ENCODE peak calls at places on chromosomes 6 and 20, in seven cellular contexts. R is PC-9, I is A673, D is fibroblast of lung, F is GM23248, N is HCT116, E is hepatocyte. V is an unnamed sample.

GRCh38 chr6:20487669-20488375 is 46.4 kb upstream of the CDKAL1 start:
- DNase-seq in E (no peak), I (no peak), F (no peak), R (no peak), N (no peak), D (peak; percentile 24), V (no peak)

GRCh38 chr6:9437836-9438235 is 977.0 kb downstream of the TFAP2A start:
- DNase-seq in R (no peak), F (peak; percentile 59), D (peak; percentile 29), I (no peak), E (no peak), N (no peak), V (no peak)

GRCh38 chr20:953742-954141 is 37.6 kb upstream of the ANGPT4 start:
- DNase-seq in N (peak; percentile 48), I (peak; percentile 40), D (no peak), R (no peak), E (no peak), F (peak; percentile 44), V (peak; percentile 43)

GRCh38 chr6:23097569-23097968 is 528.2 kb downstream of the HDGFL1 start:
- DNase-seq in R (no peak), F (peak; percentile 7), D (peak; percentile 1), I (no peak), E (no peak), N (no peak), V (no peak)

GRCh38 chr6:120056085-120056484 is 706.5 kb upstream of the MAN1A1 start:
- DNase-seq in F (no peak), E (no peak), I (peak; percentile 14), D (no peak), N (no peak), R (no peak), V (peak; percentile 34)

GRCh38 chr6:85403331-85404015 is 46.4 kb upstream of the NT5E start:
- DNase-seq in N (no peak), F (peak; percentile 91), D (peak; percentile 77), R (no peak), I (peak; percentile 95), E (peak; percentile 28), V (no peak)

GRCh38 chr6:32113386-32114352 is 4.5 kb upstream of the TNXB start:
- DNase-seq in I (no peak), F (peak; percentile 98), R (peak; percentile 85), N (no peak), E (peak; percentile 82), D (peak; percentile 99), V (peak; percentile 65)

GRCh38 chr6:57162008-57162407 is 10.1 kb upstream of the BAG2 start:
- DNase-seq in R (no peak), E (no peak), D (no peak), I (no peak), N (no peak), F (no peak), V (no peak)

GRCh38 chr20:57666106-57666833 is 43.5 kb downstream of the PMEPA1 start:
- DNase-seq in F (no peak), D (no peak), R (no peak), E (no peak), N (no peak), I (no peak), V (no peak)

GRCh38 chr20:49323622-49324238 is 45.9 kb upstream of the ZNFX1 start:
- DNase-seq in F (peak; percentile 93), N (peak; percentile 34), E (peak; percentile 66), D (peak; percentile 62), I (peak; percentile 73), R (peak; percentile 58), V (no peak)

GRCh38 chr6:77292564-77293546 is 170.4 kb downstream of the HTR1B start:
- DNase-seq in D (peak; percentile 40), I (no peak), N (peak; percentile 65), R (peak; percentile 40), E (peak; percentile 22), F (peak; percentile 69), V (no peak)

GRCh38 chr6:92577077-92577719 is 842.2 kb downstream of the EPHA7 start:
- DNase-seq in R (no peak), I (no peak), D (peak; percentile 55), E (no peak), N (no peak), F (no peak), V (peak; percentile 45)

GRCh38 chr6:137701942-137702341 is 165.1 kb upstream of the TNFAIP3 start:
- DNase-seq in I (no peak), E (no peak), F (no peak), N (no peak), D (no peak), R (no peak), V (no peak)

GRCh38 chr6:137702791-137703424 is 164.2 kb upstream of the TNFAIP3 start:
- DNase-seq in N (no peak), D (no peak), E (no peak), R (no peak), F (no peak), I (no peak), V (no peak)

GRCh38 chr6:137698636-137699035 is 168.4 kb upstream of the TNFAIP3 start:
- DNase-seq in N (no peak), R (no peak), D (no peak), I (no peak), F (no peak), E (no peak), V (no peak)

GRCh38 chr6:137699036-137699683 is 167.9 kb upstream of the TNFAIP3 start:
- DNase-seq in R (no peak), D (no peak), I (no peak), N (no peak), F (peak; percentile 68), E (no peak), V (no peak)

DNA sequence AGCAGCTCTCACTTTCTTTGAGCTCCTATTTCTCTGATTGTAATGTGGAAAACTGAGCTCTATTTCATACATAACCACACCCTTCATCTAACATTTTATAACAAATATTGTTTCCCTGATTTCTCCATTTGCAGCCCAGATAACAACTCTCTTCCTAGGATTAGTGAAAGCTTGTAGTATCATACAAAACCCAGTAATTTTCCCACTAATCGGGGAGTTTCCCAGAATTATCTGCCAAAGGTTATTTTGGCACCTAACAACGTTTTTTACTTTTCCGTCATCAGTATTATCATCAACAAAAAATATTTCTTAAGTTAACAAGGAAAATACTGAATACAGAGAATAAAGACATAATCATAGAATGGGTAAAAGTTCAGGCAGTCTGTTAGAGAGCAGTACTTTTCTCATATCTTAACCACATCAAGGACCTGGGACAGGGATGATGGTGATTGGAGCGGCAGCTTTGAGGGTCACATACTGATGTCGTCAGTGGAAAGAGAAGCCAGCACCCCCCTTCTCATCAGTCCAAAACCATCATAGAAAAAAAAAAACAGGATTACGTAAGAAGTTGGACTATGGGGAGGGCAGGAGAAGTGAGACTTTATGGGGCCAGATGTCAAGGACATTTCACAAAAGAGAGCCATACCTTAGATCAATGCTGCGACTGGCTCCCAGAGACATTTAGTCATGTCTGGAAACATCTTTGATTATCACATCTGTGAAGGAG is 166.1 kb upstream of the TNFAIP3 start:
- DNase-seq in I (no peak), N (no peak), R (no peak), E (no peak), F (no peak), D (no peak), V (no peak)
- H3K4me3 ChIP-seq in I (no peak overlapping the region), N (no peak overlapping the region), R (no peak overlapping the region), E (no peak overlapping the region), F (no peak overlapping the region), D (no peak overlapping the region), V (no peak overlapping the region)

GRCh38 chr20:62816031-62816878 is 595 bp upstream of the COL9A3 start:
- DNase-seq in R (no peak), D (no peak), I (no peak), E (no peak), F (peak; percentile 70), N (no peak), V (peak; percentile 88)
- TF ChIP-seq EZH2 in R (no peak), D (peak; percentile 82), I (no peak), E (peak; percentile 19), F (no peak), N (no peak), V (peak; percentile 79)

DNA sequence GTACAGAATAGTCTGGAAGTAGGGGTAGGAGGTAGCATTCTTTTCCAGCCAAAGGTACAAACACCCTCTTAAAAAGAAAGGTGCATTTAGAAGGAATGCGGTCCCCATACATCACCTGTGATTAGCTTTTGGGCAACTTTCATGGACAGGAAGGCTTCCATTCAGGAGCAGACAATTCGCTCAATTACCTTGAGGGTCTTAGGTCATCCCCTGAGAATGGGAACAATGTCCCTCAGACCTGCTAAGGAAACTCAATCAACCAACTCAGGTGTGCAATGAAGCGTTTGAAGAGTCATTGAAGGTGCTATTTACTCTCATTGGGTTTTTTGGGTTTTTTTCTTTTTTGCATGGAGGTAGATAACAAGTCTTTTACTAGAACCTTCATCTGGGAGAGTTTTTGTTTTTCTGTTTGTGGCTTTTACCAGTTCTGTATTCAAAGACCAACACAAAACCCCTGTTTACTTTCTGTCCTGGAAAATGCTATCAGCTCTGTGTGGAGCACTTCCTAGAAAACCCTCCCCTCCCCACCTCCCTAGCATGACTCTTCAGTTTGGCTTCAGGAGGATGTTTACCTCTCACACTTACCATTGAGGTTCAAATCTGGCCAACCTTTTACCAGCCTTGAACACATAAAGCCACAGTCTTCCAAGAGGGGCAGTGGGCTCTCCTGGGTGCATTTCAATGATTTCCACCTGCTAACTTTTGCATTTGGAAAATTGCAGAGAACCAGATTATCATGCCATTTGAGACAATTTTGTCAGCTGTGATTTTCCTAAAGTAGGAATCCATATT is 271.2 kb upstream of the PRDM1 start:
- DNase-seq in N (no peak), R (no peak), D (no peak), E (no peak), F (no peak), I (no peak), V (no peak)
- H3K4me3 ChIP-seq in N (no peak overlapping the region), R (no peak overlapping the region), D (no peak overlapping the region), E (no peak overlapping the region), F (no peak overlapping the region), I (no peak overlapping the region), V (no peak overlapping the region)

GRCh38 chr6:100454571-100455229 is 10.0 kb downstream of the SIM1 start:
- DNase-seq in D (no peak), E (no peak), I (no peak), R (no peak), N (no peak), F (no peak), V (no peak)

GRCh38 chr6:100455230-100456124 is 9.2 kb downstream of the SIM1 start:
- DNase-seq in D (no peak), N (no peak), E (peak; percentile 43), F (no peak), I (no peak), R (no peak), V (peak; percentile 71)

GRCh38 chr6:100456881-100457220 is 7.9 kb downstream of the SIM1 start:
- DNase-seq in I (no peak), R (no peak), D (no peak), F (no peak), E (no peak), N (no peak), V (no peak)

GRCh38 chr6:100457251-100457990 is 7.3 kb downstream of the SIM1 start:
- DNase-seq in N (no peak), F (no peak), R (no peak), D (no peak), I (no peak), E (no peak), V (peak; percentile 60)

DNA sequence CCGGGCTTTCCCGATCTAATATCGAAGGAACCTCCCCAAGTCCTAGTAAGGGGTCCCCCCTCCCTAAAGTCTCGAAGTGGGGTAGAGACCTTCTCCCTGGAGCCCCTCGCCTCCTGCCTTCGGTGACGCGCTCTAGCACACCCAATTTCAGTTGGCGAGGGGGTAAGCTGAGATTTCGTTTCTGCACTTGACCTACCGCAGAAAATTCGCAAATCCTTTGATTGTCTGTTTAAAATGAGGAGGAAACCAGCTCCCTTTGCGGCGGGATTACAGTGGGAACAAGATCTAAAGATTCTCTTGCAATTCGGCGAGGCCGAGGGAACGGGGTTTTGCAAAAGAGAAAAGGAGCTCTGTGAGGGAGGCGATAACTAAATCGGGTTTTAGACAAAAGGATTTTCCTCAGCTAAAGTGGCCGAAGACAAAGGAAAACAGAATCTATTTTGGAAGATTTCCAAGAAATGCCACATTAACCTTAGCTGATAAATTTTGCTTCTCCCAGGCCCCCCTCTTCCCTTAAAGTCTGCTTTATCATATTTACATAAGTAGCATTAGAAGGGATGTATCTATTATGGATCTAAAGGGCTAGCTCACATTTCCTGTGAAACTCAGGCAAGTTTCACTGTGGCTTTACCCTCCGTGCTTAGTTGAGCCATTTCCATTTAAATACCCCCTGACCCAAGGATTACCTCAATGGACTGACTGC is 8.4 kb downstream of the SIM1 start:
- DNase-seq in E (no peak), I (no peak), R (no peak), F (no peak), N (no peak), D (no peak), V (peak; percentile 72)
- TF ChIP-seq EZH2 in E (peak; percentile 74), I (no peak), R (no peak), F (no peak), N (no peak), D (peak; percentile 38), V (peak; percentile 53)